ENCODE peak calls at places on chromosomes 2 and 18, in nine cellular contexts. E is IMR-90, H is heart left ventricle, N is hepatocyte, K is cardiac muscle cell, B is AG04450, W is left lung, G is psoas muscle, Q is endodermal cell. D is an unnamed sample.

GRCh38 chr2:57987835-57988573 is 58.6 kb upstream of the VRK2 start:
- DNase-seq in G (no peak), K (no peak), W (no peak), Q (no peak), H (no peak), B (no peak), N (no peak), E (no peak), D (no peak)

GRCh38 chr18:26159353-26159752 is 25.7 kb downstream of the PSMA8 start:
- DNase-seq in G (no peak), Q (no peak), B (no peak), E (no peak), K (no peak), N (no peak), H (no peak), W (no peak), D (no peak)

GRCh38 chr2:23544589-23545295 is 159.8 kb downstream of the KLHL29 start:
- DNase-seq in B (no peak), K (no peak), E (peak), Q (no peak), G (no peak), W (no peak), H (no peak), N (no peak), D (no peak)

GRCh38 chr18:70181015-70181414 is 24.5 kb downstream of the RTTN start:
- DNase-seq in K (no peak), N (peak), H (no peak), B (peak), Q (no peak), G (no peak), W (no peak), E (peak), D (no peak)

GRCh38 chr2:39632871-39633270 is 32.8 kb upstream of the TMEM178A start:
- DNase-seq in E (peak), N (no peak), G (no peak), Q (no peak), W (no peak), B (no peak), H (no peak), K (no peak), D (no peak)

GRCh38 chr2:237603718-237604362 is 13.3 kb upstream of the RAB17 start:
- DNase-seq in H (peak), W (no peak), G (no peak), N (no peak), Q (peak), E (peak), K (no peak), B (peak), D (no peak)

GRCh38 chr18:70289351-70290330 is 796 bp downstream of the SOCS6 start:
- DNase-seq in H (peak), W (peak), E (peak), Q (peak), N (peak), K (peak), G (peak), B (no peak), D (no peak)

GRCh38 chr2:39380525-39381150 is 56.4 kb downstream of the MAP4K3 start:
- DNase-seq in B (no peak), W (no peak), H (no peak), E (peak), K (no peak), N (no peak), G (no peak), Q (no peak), D (no peak)

GRCh38 chr2:159349674-159350299 is 63.3 kb upstream of the WDSUB1 start:
- DNase-seq in N (no peak), B (no peak), W (no peak), K (no peak), G (no peak), E (peak), H (no peak), Q (no peak), D (no peak)

GRCh38 chr2:150211164-150211631 is 276.3 kb downstream of the RND3 start:
- DNase-seq in Q (no peak), G (no peak), B (peak), H (no peak), K (no peak), N (no peak), E (peak), W (no peak), D (no peak)

GRCh38 chr2:172864182-172864581 is 128.5 kb downstream of the RAPGEF4 start:
- DNase-seq in Q (peak), G (peak), W (no peak), K (peak), N (peak), E (peak), B (no peak), H (no peak), D (peak)

GRCh38 chr2:111111101-111111755 is 9.5 kb upstream of the BCL2L11 start:
- DNase-seq in N (no peak), K (no peak), E (no peak), B (no peak), G (no peak), W (no peak), Q (no peak), H (no peak), D (no peak)

GRCh38 chr2:96159084-96159830 is 14.0 kb upstream of the DUSP2 start:
- DNase-seq in K (no peak), E (no peak), B (no peak), H (no peak), N (no peak), G (no peak), Q (peak), W (no peak), D (no peak)

GRCh38 chr2:24021122-24021998 is 11.5 kb downstream of the MFSD2B start:
- DNase-seq in G (no peak), K (peak), Q (peak), N (no peak), W (no peak), B (no peak), H (no peak), E (no peak), D (peak)

GRCh38 chr18:34322365-34323289 is 97.9 kb upstream of the NOL4 start:
- DNase-seq in H (no peak), E (peak), G (peak), W (no peak), K (peak), Q (peak), B (peak), N (peak), D (peak)

GRCh38 chr18:32438173-32438572 is 32.5 kb downstream of the GAREM1 start:
- DNase-seq in Q (peak), N (no peak), H (peak), K (peak), E (no peak), B (no peak), G (peak), W (no peak), D (peak)

GRCh38 chr2:96917008-96917575 is 47.2 kb upstream of the SEMA4C start:
- DNase-seq in E (no peak), N (no peak), H (no peak), G (no peak), W (peak), Q (no peak), K (no peak), B (no peak), D (no peak)

GRCh38 chr18:54713386-54713785 is 114.9 kb upstream of the RAB27B start:
- DNase-seq in W (no peak), E (no peak), B (no peak), G (no peak), N (no peak), K (no peak), Q (no peak), H (no peak), D (no peak)

GRCh38 chr2:10845640-10846039 is 33.1 kb upstream of the PDIA6 start:
- DNase-seq in K (no peak), Q (no peak), N (no peak), W (no peak), E (no peak), B (no peak), G (no peak), H (no peak), D (no peak)

GRCh38 chr2:239180526-239181073 is 220.2 kb downstream of the HDAC4 start:
- DNase-seq in E (no peak), B (no peak), G (peak), N (no peak), W (no peak), H (no peak), K (no peak), Q (peak), D (no peak)

GRCh38 chr18:35525795-35526475 is 28.2 kb upstream of the INO80C start:
- DNase-seq in E (no peak), Q (peak), B (no peak), H (peak), K (peak), W (no peak), G (no peak), N (no peak), D (no peak)

GRCh38 chr2:133841905-133842304 is 273.6 kb upstream of the NCKAP5 start:
- DNase-seq in E (peak), W (no peak), K (no peak), H (peak), Q (no peak), N (no peak), G (no peak), B (peak), D (no peak)

DNA sequence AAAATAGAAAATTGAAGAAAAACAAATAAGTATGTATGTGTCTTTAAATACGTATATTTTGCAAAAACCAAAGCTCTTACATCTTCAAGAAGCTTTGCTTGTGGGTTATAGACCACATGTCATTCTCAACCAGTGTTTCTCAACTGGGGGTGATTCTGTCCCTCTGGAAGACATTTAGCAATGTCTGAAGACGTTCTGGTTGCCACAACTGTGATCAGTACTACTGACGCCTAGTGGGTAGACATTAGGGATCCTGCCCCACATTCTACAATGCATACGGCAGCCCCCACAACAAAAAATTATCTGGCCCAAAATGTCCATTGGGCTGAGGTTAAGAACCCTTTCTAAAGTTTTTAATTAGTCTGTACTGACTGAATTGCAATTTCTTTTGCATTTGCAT is 48.4 kb downstream of the UNC50 start:
- DNase-seq in W (no peak), N (no peak), E (no peak), H (no peak), G (no peak), K (no peak), B (no peak), Q (no peak), D (no peak)
- TF ChIP-seq CTCF in W (no peak), N (no peak), E (no peak), H (no peak), G (no peak), K (no peak), B (no peak), Q (no peak), D (no peak)

GRCh38 chr2:100105678-100106054 is 36.7 kb downstream of the AFF3 start:
- DNase-seq in E (peak), W (no peak), Q (no peak), K (no peak), B (no peak), N (no peak), H (no peak), G (no peak), D (no peak)
- H3K4me3 ChIP-seq in E (peak), W (peak), Q (peak), K (no peak), B (peak), N (no peak), H (peak), G (peak), D (no peak)

GRCh38 chr2:121696410-121696930 is 40.2 kb downstream of the NIFK start:
- DNase-seq in G (no peak), K (no peak), H (no peak), Q (peak), E (no peak), W (no peak), B (no peak), N (no peak), D (no peak)
- H3K27ac ChIP-seq in G (no peak), K (peak), H (no peak), Q (no peak), E (no peak), W (no peak), B (no peak), N (no peak), D (no peak)

GRCh38 chr18:36993068-36993467 is 164.1 kb downstream of the KIAA1328 start:
- DNase-seq in B (no peak), N (no peak), K (no peak), H (no peak), E (peak), Q (no peak), W (no peak), G (no peak), D (no peak)
- TF ChIP-seq CTCF in B (no peak), N (no peak), K (no peak), H (no peak), E (no peak), Q (no peak), W (no peak), G (no peak), D (no peak)

DNA sequence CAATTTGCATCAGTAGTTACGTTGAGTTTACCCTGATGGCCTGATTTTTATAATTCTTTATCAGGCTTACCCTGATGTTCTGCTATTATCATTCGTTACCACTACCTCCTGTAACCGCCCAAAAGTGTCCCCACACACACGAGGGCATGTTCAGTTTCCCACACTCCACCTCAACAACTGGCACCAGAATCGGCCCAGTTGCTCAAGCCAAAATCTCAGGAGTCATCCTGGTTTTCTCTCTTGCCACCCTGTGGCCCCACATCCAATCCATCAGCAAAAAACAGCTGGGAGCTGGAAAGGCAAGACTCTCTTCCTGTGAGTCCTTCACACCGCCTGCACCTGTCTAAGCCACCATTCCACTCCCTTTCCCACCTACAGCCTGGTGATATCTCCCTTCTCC is 102.9 kb upstream of the RAB6C start:
- DNase-seq in N (no peak), W (no peak), H (no peak), B (no peak), K (no peak), Q (peak), G (no peak), E (no peak), D (no peak)
- H3K4me3 ChIP-seq in N (peak), W (peak), H (no peak), B (no peak), K (peak), Q (peak), G (peak), E (no peak), D (peak)

GRCh38 chr2:145221511-145221910 is 701.6 kb upstream of the ZEB2 start:
- DNase-seq in B (no peak), N (no peak), W (no peak), E (no peak), Q (no peak), G (no peak), H (no peak), K (no peak), D (no peak)
- H3K27ac ChIP-seq in B (no peak), N (no peak), W (no peak), E (no peak), Q (no peak), G (no peak), H (no peak), K (no peak), D (no peak)

DNA sequence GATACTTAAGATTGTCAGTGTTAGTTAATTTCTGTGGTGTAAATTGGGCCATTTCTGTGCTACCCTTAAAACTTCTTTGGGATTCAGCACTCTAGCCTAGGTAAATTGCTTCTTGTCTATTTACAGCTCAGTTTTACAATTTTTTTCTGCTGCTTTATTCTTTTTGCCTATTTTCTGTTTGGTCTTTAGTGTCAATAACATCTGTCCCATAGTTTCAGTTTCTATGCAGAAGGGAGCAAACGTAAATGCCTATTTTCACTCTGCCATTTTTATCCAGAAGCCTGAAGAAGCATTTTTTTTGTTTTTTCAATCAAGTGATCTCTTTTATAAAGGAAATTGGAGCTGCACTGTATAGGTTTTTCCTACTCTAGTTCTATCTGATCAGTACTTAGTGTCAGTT is 564.9 kb upstream of the MEX3C start:
- DNase-seq in B (no peak), G (no peak), W (no peak), N (no peak), H (no peak), K (no peak), E (no peak), Q (no peak), D (no peak)
- TF ChIP-seq CTCF in B (no peak), G (no peak), W (no peak), N (no peak), H (no peak), K (no peak), E (no peak), Q (no peak), D (no peak)